ENCODE peak calls at places on chromosomes 6 and 20, in nine cellular contexts. One of them, this sample, is unnamed.

GRCh38 chr6:14092301-14092700 is 25.3 kb upstream of the CD83 start:
- DNase-seq in stomach: no peak
- DNase-seq in cardiac muscle cell: no peak
- DNase-seq in lung: no peak
- DNase-seq in CD4-positive, CD25-positive, alpha-beta regulatory T cell: no peak
- DNase-seq in IMR-90: no peak
- DNase-seq in heart right ventricle: no peak
- DNase-seq in lower leg skin: no peak
- DNase-seq in hepatocyte: no peak
- DNase-seq in this sample: no peak

GRCh38 chr6:52087498-52087999 is at the start of gene PKHD1:
- DNase-seq in lung: peak
- DNase-seq in hepatocyte: peak
- DNase-seq in cardiac muscle cell: peak
- DNase-seq in stomach: peak
- DNase-seq in heart right ventricle: no peak
- DNase-seq in lower leg skin: no peak
- DNase-seq in IMR-90: peak
- DNase-seq in CD4-positive, CD25-positive, alpha-beta regulatory T cell: no peak
- DNase-seq in this sample: peak

GRCh38 chr20:25072226-25072811 is 9.6 kb downstream of the VSX1 start:
- DNase-seq in hepatocyte: no peak
- DNase-seq in lower leg skin: no peak
- DNase-seq in heart right ventricle: no peak
- DNase-seq in CD4-positive, CD25-positive, alpha-beta regulatory T cell: no peak
- DNase-seq in IMR-90: no peak
- DNase-seq in lung: no peak
- DNase-seq in cardiac muscle cell: no peak
- DNase-seq in stomach: no peak
- DNase-seq in this sample: no peak

GRCh38 chr6:56241106-56241812 is 6.1 kb downstream of the COL21A1 start:
- DNase-seq in hepatocyte: no peak
- DNase-seq in CD4-positive, CD25-positive, alpha-beta regulatory T cell: no peak
- DNase-seq in stomach: no peak
- DNase-seq in heart right ventricle: no peak
- DNase-seq in cardiac muscle cell: no peak
- DNase-seq in lung: no peak
- DNase-seq in lower leg skin: no peak
- DNase-seq in IMR-90: no peak
- DNase-seq in this sample: no peak

GRCh38 chr20:33871362-33871761 is 60.2 kb downstream of the CHMP4B start:
- DNase-seq in cardiac muscle cell: no peak
- DNase-seq in IMR-90: peak
- DNase-seq in heart right ventricle: no peak
- DNase-seq in CD4-positive, CD25-positive, alpha-beta regulatory T cell: no peak
- DNase-seq in lower leg skin: no peak
- DNase-seq in stomach: peak
- DNase-seq in lung: no peak
- DNase-seq in hepatocyte: no peak
- DNase-seq in this sample: no peak

GRCh38 chr20:37524221-37524700 is 3.2 kb downstream of the NNAT start:
- DNase-seq in cardiac muscle cell: no peak
- DNase-seq in IMR-90: no peak
- DNase-seq in CD4-positive, CD25-positive, alpha-beta regulatory T cell: no peak
- DNase-seq in lung: no peak
- DNase-seq in hepatocyte: peak
- DNase-seq in heart right ventricle: no peak
- DNase-seq in lower leg skin: no peak
- DNase-seq in stomach: peak
- DNase-seq in this sample: no peak

GRCh38 chr6:43175676-43176422 is 4.8 kb downstream of the SRF start:
- DNase-seq in lung: no peak
- DNase-seq in cardiac muscle cell: no peak
- DNase-seq in stomach: no peak
- DNase-seq in hepatocyte: no peak
- DNase-seq in lower leg skin: no peak
- DNase-seq in CD4-positive, CD25-positive, alpha-beta regulatory T cell: no peak
- DNase-seq in heart right ventricle: no peak
- DNase-seq in IMR-90: no peak
- DNase-seq in this sample: no peak

GRCh38 chr6:5764401-5764955 is 242.2 kb downstream of the NRN1 start:
- DNase-seq in lower leg skin: peak
- DNase-seq in hepatocyte: no peak
- DNase-seq in CD4-positive, CD25-positive, alpha-beta regulatory T cell: no peak
- DNase-seq in cardiac muscle cell: no peak
- DNase-seq in heart right ventricle: peak
- DNase-seq in stomach: no peak
- DNase-seq in IMR-90: peak
- DNase-seq in lung: no peak
- DNase-seq in this sample: no peak

GRCh38 chr20:2206957-2207769 is 88.6 kb upstream of the TGM3 start:
- DNase-seq in hepatocyte: peak
- DNase-seq in heart right ventricle: peak
- DNase-seq in lung: peak
- DNase-seq in lower leg skin: peak
- DNase-seq in stomach: peak
- DNase-seq in CD4-positive, CD25-positive, alpha-beta regulatory T cell: peak
- DNase-seq in IMR-90: peak
- DNase-seq in cardiac muscle cell: peak
- DNase-seq in this sample: no peak

GRCh38 chr6:44058617-44059358 is 68.5 kb downstream of the MRPL14 start:
- DNase-seq in lung: peak
- DNase-seq in CD4-positive, CD25-positive, alpha-beta regulatory T cell: no peak
- DNase-seq in IMR-90: peak
- DNase-seq in heart right ventricle: peak
- DNase-seq in cardiac muscle cell: no peak
- DNase-seq in lower leg skin: peak
- DNase-seq in hepatocyte: peak
- DNase-seq in stomach: peak
- DNase-seq in this sample: no peak

GRCh38 chr6:119096683-119097310 is 18.3 kb upstream of the FAM184A start:
- DNase-seq in cardiac muscle cell: no peak
- DNase-seq in CD4-positive, CD25-positive, alpha-beta regulatory T cell: no peak
- DNase-seq in stomach: no peak
- DNase-seq in lower leg skin: peak
- DNase-seq in heart right ventricle: peak
- DNase-seq in hepatocyte: peak
- DNase-seq in IMR-90: peak
- DNase-seq in lung: peak
- DNase-seq in this sample: no peak

GRCh38 chr6:97195117-97195516 is 87.9 kb downstream of the MMS22L start:
- DNase-seq in lung: no peak
- DNase-seq in IMR-90: peak
- DNase-seq in hepatocyte: no peak
- DNase-seq in heart right ventricle: peak
- DNase-seq in stomach: no peak
- DNase-seq in cardiac muscle cell: no peak
- DNase-seq in CD4-positive, CD25-positive, alpha-beta regulatory T cell: no peak
- DNase-seq in lower leg skin: no peak
- DNase-seq in this sample: no peak

GRCh38 chr6:28643017-28643740 is 117.5 kb downstream of the GPX5 start:
- DNase-seq in lower leg skin: no peak
- DNase-seq in heart right ventricle: no peak
- DNase-seq in lung: no peak
- DNase-seq in CD4-positive, CD25-positive, alpha-beta regulatory T cell: no peak
- DNase-seq in hepatocyte: peak
- DNase-seq in cardiac muscle cell: no peak
- DNase-seq in stomach: no peak
- DNase-seq in IMR-90: peak
- DNase-seq in this sample: peak

GRCh38 chr6:21277601-21278043 is 315.9 kb upstream of the SOX4 start:
- DNase-seq in cardiac muscle cell: no peak
- DNase-seq in stomach: no peak
- DNase-seq in IMR-90: no peak
- DNase-seq in lung: no peak
- DNase-seq in CD4-positive, CD25-positive, alpha-beta regulatory T cell: no peak
- DNase-seq in lower leg skin: no peak
- DNase-seq in hepatocyte: peak
- DNase-seq in heart right ventricle: no peak
- DNase-seq in this sample: no peak

GRCh38 chr6:41638801-41639555 is 710 bp downstream of the MDFI start:
- DNase-seq in cardiac muscle cell: peak
- DNase-seq in stomach: no peak
- DNase-seq in lung: no peak
- DNase-seq in lower leg skin: no peak
- DNase-seq in IMR-90: no peak
- DNase-seq in hepatocyte: peak
- DNase-seq in heart right ventricle: no peak
- DNase-seq in CD4-positive, CD25-positive, alpha-beta regulatory T cell: no peak
- DNase-seq in this sample: no peak

DNA sequence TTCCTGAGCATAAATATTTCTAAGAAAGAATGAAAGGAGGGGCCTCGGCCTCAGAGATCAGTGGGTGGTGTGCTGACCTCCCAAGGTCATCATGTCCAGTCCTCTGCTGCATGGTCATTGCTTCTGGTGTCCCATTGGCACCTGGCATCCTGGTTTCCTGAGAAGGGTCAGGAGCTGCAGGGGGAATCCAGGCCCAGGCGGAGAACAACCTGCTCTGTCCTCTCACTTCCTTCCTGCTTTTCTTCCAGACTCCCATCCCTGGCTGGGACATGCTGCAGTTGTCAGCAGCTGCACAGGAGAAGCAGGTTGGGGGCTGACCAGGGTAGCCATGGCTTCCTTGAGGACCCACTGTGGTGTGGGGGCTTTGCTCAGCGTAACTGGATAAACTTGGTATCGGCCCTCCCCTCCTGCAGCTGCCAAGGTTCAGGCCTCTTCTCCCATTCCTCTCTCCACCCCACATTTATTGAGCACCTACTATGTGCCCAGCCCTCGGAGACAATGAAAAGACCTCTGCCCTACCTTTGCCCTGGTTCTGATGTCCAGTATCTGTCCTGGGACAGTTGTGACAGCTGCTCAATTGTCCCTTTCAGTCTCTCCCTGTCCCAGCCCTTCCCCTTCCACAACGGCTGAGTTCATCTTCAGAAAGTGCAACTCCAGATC is 155.2 kb downstream of the CEBPB start:
- DNase-seq in stomach: no peak
- DNase-seq in heart right ventricle: no peak
- DNase-seq in lung: no peak
- DNase-seq in lower leg skin: no peak
- DNase-seq in CD4-positive, CD25-positive, alpha-beta regulatory T cell: no peak
- DNase-seq in hepatocyte: no peak
- DNase-seq in cardiac muscle cell: no peak
- DNase-seq in IMR-90: no peak
- DNase-seq in this sample: no peak
- H3K4me3 ChIP-seq in stomach: peak
- H3K4me3 ChIP-seq in heart right ventricle: no peak
- H3K4me3 ChIP-seq in lung: no peak
- H3K4me3 ChIP-seq in lower leg skin: no peak
- H3K4me3 ChIP-seq in CD4-positive, CD25-positive, alpha-beta regulatory T cell: no peak
- H3K4me3 ChIP-seq in hepatocyte: no peak
- H3K4me3 ChIP-seq in cardiac muscle cell: no peak
- H3K4me3 ChIP-seq in IMR-90: no peak
- H3K4me3 ChIP-seq in this sample: no peak

DNA sequence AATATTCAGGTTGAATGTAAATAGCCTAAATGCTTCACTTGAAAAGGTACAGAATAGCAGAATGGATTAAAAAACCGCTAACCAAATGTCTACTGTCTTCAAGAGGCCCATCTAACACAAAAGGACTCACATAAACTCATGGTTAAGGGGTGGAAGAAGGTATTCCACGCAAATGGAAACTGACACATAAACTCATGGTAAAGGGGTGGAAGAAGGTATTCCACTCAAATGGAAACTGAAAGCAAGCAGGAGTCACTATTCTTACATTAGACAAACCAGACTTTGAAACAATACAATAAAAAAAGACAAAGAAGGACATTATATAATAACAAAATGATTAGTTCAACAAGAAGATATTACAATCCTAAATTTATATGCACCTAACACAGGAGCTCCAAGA is 38.3 kb upstream of the PKIB start:
- DNase-seq in IMR-90: no peak
- DNase-seq in stomach: no peak
- DNase-seq in CD4-positive, CD25-positive, alpha-beta regulatory T cell: no peak
- DNase-seq in lower leg skin: no peak
- DNase-seq in cardiac muscle cell: no peak
- DNase-seq in lung: no peak
- DNase-seq in hepatocyte: no peak
- DNase-seq in heart right ventricle: no peak
- DNase-seq in this sample: no peak
- H3K4me3 ChIP-seq in IMR-90: no peak
- H3K4me3 ChIP-seq in stomach: no peak
- H3K4me3 ChIP-seq in CD4-positive, CD25-positive, alpha-beta regulatory T cell: no peak
- H3K4me3 ChIP-seq in lower leg skin: no peak
- H3K4me3 ChIP-seq in cardiac muscle cell: no peak
- H3K4me3 ChIP-seq in lung: no peak
- H3K4me3 ChIP-seq in hepatocyte: no peak
- H3K4me3 ChIP-seq in heart right ventricle: no peak
- H3K4me3 ChIP-seq in this sample: no peak

GRCh38 chr20:8215516-8215915 is 83.5 kb downstream of the PLCB1 start:
- DNase-seq in CD4-positive, CD25-positive, alpha-beta regulatory T cell: no peak
- DNase-seq in IMR-90: peak
- DNase-seq in lung: no peak
- DNase-seq in lower leg skin: no peak
- DNase-seq in cardiac muscle cell: no peak
- DNase-seq in stomach: no peak
- DNase-seq in heart right ventricle: peak
- DNase-seq in hepatocyte: no peak
- DNase-seq in this sample: no peak
- H3K4me3 ChIP-seq in CD4-positive, CD25-positive, alpha-beta regulatory T cell: no peak
- H3K4me3 ChIP-seq in IMR-90: no peak
- H3K4me3 ChIP-seq in lung: no peak
- H3K4me3 ChIP-seq in lower leg skin: no peak
- H3K4me3 ChIP-seq in cardiac muscle cell: no peak
- H3K4me3 ChIP-seq in stomach: no peak
- H3K4me3 ChIP-seq in heart right ventricle: no peak
- H3K4me3 ChIP-seq in hepatocyte: no peak
- H3K4me3 ChIP-seq in this sample: no peak

GRCh38 chr20:46119547-46119946 is 1.4 kb downstream of the CD40 start:
- DNase-seq in CD4-positive, CD25-positive, alpha-beta regulatory T cell: no peak
- DNase-seq in IMR-90: no peak
- DNase-seq in lung: no peak
- DNase-seq in lower leg skin: no peak
- DNase-seq in heart right ventricle: no peak
- DNase-seq in cardiac muscle cell: no peak
- DNase-seq in stomach: peak
- DNase-seq in hepatocyte: no peak
- DNase-seq in this sample: no peak

GRCh38 chr20:46120136-46120535 is 2.0 kb downstream of the CD40 start:
- DNase-seq in lower leg skin: no peak
- DNase-seq in IMR-90: no peak
- DNase-seq in cardiac muscle cell: no peak
- DNase-seq in heart right ventricle: no peak
- DNase-seq in hepatocyte: no peak
- DNase-seq in stomach: no peak
- DNase-seq in CD4-positive, CD25-positive, alpha-beta regulatory T cell: no peak
- DNase-seq in lung: no peak
- DNase-seq in this sample: no peak

GRCh38 chr20:46122516-46123481 is 4.7 kb downstream of the CD40 start:
- DNase-seq in lung: no peak
- DNase-seq in hepatocyte: no peak
- DNase-seq in cardiac muscle cell: no peak
- DNase-seq in IMR-90: no peak
- DNase-seq in lower leg skin: no peak
- DNase-seq in CD4-positive, CD25-positive, alpha-beta regulatory T cell: no peak
- DNase-seq in stomach: peak
- DNase-seq in heart right ventricle: no peak
- DNase-seq in this sample: no peak

GRCh38 chr20:46122071-46122470 is 4.0 kb downstream of the CD40 start:
- DNase-seq in heart right ventricle: no peak
- DNase-seq in stomach: peak
- DNase-seq in cardiac muscle cell: no peak
- DNase-seq in IMR-90: peak
- DNase-seq in lung: no peak
- DNase-seq in hepatocyte: no peak
- DNase-seq in CD4-positive, CD25-positive, alpha-beta regulatory T cell: no peak
- DNase-seq in lower leg skin: no peak
- DNase-seq in this sample: no peak

GRCh38 chr20:46121531-46121930 is 3.4 kb downstream of the CD40 start:
- DNase-seq in CD4-positive, CD25-positive, alpha-beta regulatory T cell: no peak
- DNase-seq in IMR-90: no peak
- DNase-seq in lower leg skin: no peak
- DNase-seq in stomach: no peak
- DNase-seq in cardiac muscle cell: no peak
- DNase-seq in heart right ventricle: no peak
- DNase-seq in hepatocyte: no peak
- DNase-seq in lung: no peak
- DNase-seq in this sample: no peak
- H3K4me3 ChIP-seq in CD4-positive, CD25-positive, alpha-beta regulatory T cell: peak
- H3K4me3 ChIP-seq in IMR-90: no peak
- H3K4me3 ChIP-seq in lower leg skin: no peak
- H3K4me3 ChIP-seq in stomach: no peak
- H3K4me3 ChIP-seq in cardiac muscle cell: no peak
- H3K4me3 ChIP-seq in heart right ventricle: peak
- H3K4me3 ChIP-seq in hepatocyte: no peak
- H3K4me3 ChIP-seq in lung: no peak
- H3K4me3 ChIP-seq in this sample: no peak